ENCODE peak calls at places on chromosome 10, in nine cellular contexts. B, A, G, D, T, H, F, U and E are unnamed samples.

GRCh38 chr10:22702348-22702747 is 12.0 kb downstream of the PIP4K2A start:
- DNase-seq in F (peak; percentile 92), T (peak; percentile 86), U (no peak), H (no peak), G (no peak), D (no peak), A (no peak), B (no peak), E (no peak)

GRCh38 chr10:117471344-117471874 is 71.1 kb upstream of the EMX2 start:
- DNase-seq in T (no peak), B (no peak), H (no peak), G (no peak), F (no peak), U (no peak), D (no peak), A (no peak), E (no peak)

GRCh38 chr10:9814285-9814866 is 1203.3 kb upstream of the CELF2 start:
- DNase-seq in D (no peak), U (no peak), F (peak; percentile 37), H (no peak), T (peak; percentile 65), B (peak; percentile 35), A (no peak), G (no peak), E (no peak)

GRCh38 chr10:32381165-32381564 is 34.2 kb upstream of the EPC1 start:
- DNase-seq in B (no peak), A (no peak), T (no peak), U (no peak), H (no peak), G (peak; percentile 3), F (no peak), D (no peak), E (no peak)

GRCh38 chr10:65941098-65941655 is 984.7 kb upstream of the LRRTM3 start:
- DNase-seq in U (no peak), A (no peak), G (no peak), H (no peak), F (no peak), B (no peak), D (no peak), T (no peak), E (no peak)

GRCh38 chr10:70432101-70432500 is 9.4 kb downstream of the NODAL start:
- DNase-seq in F (no peak), U (no peak), T (no peak), D (no peak), A (no peak), H (no peak), G (no peak), B (no peak), E (no peak)

GRCh38 chr10:16686081-16686902 is 130.9 kb downstream of the RSU1 start:
- DNase-seq in A (peak; percentile 17), B (no peak), D (no peak), F (no peak), H (no peak), U (no peak), T (no peak), G (peak; percentile 68), E (no peak)

GRCh38 chr10:62466590-62466989 is 92.4 kb downstream of the ZNF365 start:
- DNase-seq in U (no peak), B (no peak), A (no peak), H (no peak), G (no peak), T (no peak), D (no peak), F (no peak), E (no peak)

GRCh38 chr10:113474756-113475155 is 78.1 kb upstream of the HABP2 start:
- DNase-seq in H (no peak), B (peak; percentile 37), D (no peak), G (no peak), T (no peak), A (no peak), U (no peak), F (no peak), E (no peak)

GRCh38 chr10:103822052-103822716 is 33.2 kb downstream of the SH3PXD2A start:
- DNase-seq in H (no peak), F (no peak), U (no peak), A (no peak), B (no peak), G (no peak), T (no peak), D (no peak), E (no peak)

GRCh38 chr10:71323407-71323806 is 4.3 kb downstream of the SLC29A3 start:
- DNase-seq in U (no peak), A (no peak), D (no peak), B (no peak), F (peak; percentile 45), H (no peak), G (no peak), T (peak; percentile 55), E (no peak)

GRCh38 chr10:124972637-124973036 is 30.7 kb downstream of the ZRANB1 start:
- DNase-seq in B (no peak), H (no peak), U (no peak), D (no peak), G (no peak), T (no peak), A (no peak), F (no peak), E (no peak)

GRCh38 chr10:32263300-32263699 is 83.7 kb downstream of the EPC1 start:
- DNase-seq in A (no peak), H (no peak), T (no peak), G (no peak), B (no peak), D (no peak), U (no peak), F (no peak), E (no peak)

GRCh38 chr10:17781856-17782255 is 27.3 kb upstream of the MRC1 start:
- DNase-seq in T (no peak), U (peak; percentile 4), A (no peak), B (no peak), H (no peak), G (no peak), D (no peak), F (no peak), E (peak; percentile 5)

GRCh38 chr10:72337039-72337629 is 17.6 kb downstream of the DNAJB12 start:
- DNase-seq in U (peak; percentile 78), G (peak; percentile 22), H (peak; percentile 68), D (peak; percentile 79), A (peak; percentile 67), T (peak; percentile 82), F (peak; percentile 68), B (peak; percentile 78), E (no peak)

GRCh38 chr10:105950410-105950809 is 1214.1 kb downstream of the SORCS1 start:
- DNase-seq in B (peak; percentile 66), U (peak; percentile 69), H (peak; percentile 1), A (peak; percentile 2), T (peak; percentile 77), F (peak; percentile 54), G (no peak), D (peak; percentile 6), E (peak; percentile 24)

GRCh38 chr10:29881336-29881751 is 178.0 kb downstream of the JCAD start:
- DNase-seq in D (no peak), U (no peak), G (no peak), A (no peak), B (no peak), H (no peak), F (no peak), T (no peak), E (no peak)

GRCh38 chr10:75072727-75073126 is 38.7 kb upstream of the SAMD8 start:
- DNase-seq in D (no peak), U (no peak), A (no peak), G (no peak), F (no peak), T (no peak), B (no peak), H (no peak), E (no peak)

GRCh38 chr10:22503315-22504090 is 158.2 kb downstream of the SPAG6 start:
- DNase-seq in A (no peak), F (no peak), H (no peak), B (no peak), T (no peak), U (no peak), D (no peak), G (no peak), E (no peak)

GRCh38 chr10:95241533-95241932 is 47.5 kb downstream of the ACSM6 start:
- DNase-seq in T (peak; percentile 31), G (peak; percentile 63), U (no peak), B (no peak), D (no peak), A (peak; percentile 4), H (no peak), F (no peak), E (no peak)

GRCh38 chr10:80200687-80201086 is 4.7 kb downstream of the ANXA11 start:
- DNase-seq in G (no peak), B (no peak), H (no peak), D (no peak), T (no peak), U (no peak), F (no peak), A (peak; percentile 1), E (no peak)

GRCh38 chr10:24277277-24277676 is 68.3 kb downstream of the KIAA1217 start:
- DNase-seq in B (no peak), A (no peak), D (no peak), T (no peak), U (no peak), G (no peak), H (no peak), F (no peak), E (no peak)

GRCh38 chr10:132468651-132469050 is 68.9 kb upstream of the INPP5A start:
- DNase-seq in B (no peak), D (no peak), U (no peak), H (no peak), T (no peak), A (no peak), F (no peak), G (no peak), E (no peak)